ENCODE peak calls at places on chromosomes 12 and 14, in seven cellular contexts. One of them, this sample, is unnamed.
A peak's percentile ranks its signal among the peaks of the same experiment; 100 is the strongest.

GRCh38 chr12:115426732-115427131 is 742.8 kb upstream of the TBX3 start:
- DNase-seq in K562: no peak
- DNase-seq in HCT116: no peak
- DNase-seq in SK-N-SH: no peak
- DNase-seq in H1: no peak
- DNase-seq in GM12878: no peak
- DNase-seq in HepG2: peak; percentile 92
- DNase-seq in this sample: no peak

GRCh38 chr14:51394804-51395203 is 154.8 kb downstream of the TMX1 start:
- DNase-seq in K562: no peak
- DNase-seq in H1: no peak
- DNase-seq in HepG2: no peak
- DNase-seq in GM12878: no peak
- DNase-seq in HCT116: no peak
- DNase-seq in SK-N-SH: no peak
- DNase-seq in this sample: peak; percentile 69

GRCh38 chr12:98509063-98509462 is 6.3 kb upstream of the TMPO start:
- DNase-seq in K562: no peak
- DNase-seq in HCT116: no peak
- DNase-seq in HepG2: peak; percentile 20
- DNase-seq in GM12878: no peak
- DNase-seq in SK-N-SH: no peak
- DNase-seq in H1: no peak
- DNase-seq in this sample: no peak

GRCh38 chr12:49706351-49707126 is 666 bp downstream of the FMNL3 start:
- DNase-seq in GM12878: no peak
- DNase-seq in HepG2: no peak
- DNase-seq in H1: no peak
- DNase-seq in K562: peak; percentile 62
- DNase-seq in SK-N-SH: peak; percentile 78
- DNase-seq in HCT116: no peak
- DNase-seq in this sample: no peak

GRCh38 chr12:71393625-71394024 is 46.0 kb upstream of the LGR5 start:
- DNase-seq in SK-N-SH: no peak
- DNase-seq in HepG2: no peak
- DNase-seq in K562: no peak
- DNase-seq in H1: no peak
- DNase-seq in HCT116: no peak
- DNase-seq in GM12878: no peak
- DNase-seq in this sample: no peak

GRCh38 chr14:68409355-68409754 is 383.5 kb downstream of the ZFP36L1 start:
- DNase-seq in K562: no peak
- DNase-seq in HCT116: no peak
- DNase-seq in H1: no peak
- DNase-seq in SK-N-SH: no peak
- DNase-seq in GM12878: no peak
- DNase-seq in HepG2: no peak
- DNase-seq in this sample: no peak

GRCh38 chr14:54299393-54300363 is 97.1 kb upstream of the CDKN3 start:
- DNase-seq in SK-N-SH: peak; percentile 41
- DNase-seq in K562: no peak
- DNase-seq in HepG2: peak; percentile 28
- DNase-seq in GM12878: no peak
- DNase-seq in H1: no peak
- DNase-seq in HCT116: no peak
- DNase-seq in this sample: no peak

GRCh38 chr14:76917759-76918175 is 91.6 kb downstream of the LRRC74A start:
- DNase-seq in HCT116: no peak
- DNase-seq in GM12878: no peak
- DNase-seq in SK-N-SH: no peak
- DNase-seq in H1: no peak
- DNase-seq in HepG2: no peak
- DNase-seq in K562: no peak
- DNase-seq in this sample: no peak

GRCh38 chr12:33052141-33053051 is 155.8 kb upstream of the PKP2 start:
- DNase-seq in GM12878: no peak
- DNase-seq in H1: no peak
- DNase-seq in HCT116: no peak
- DNase-seq in K562: no peak
- DNase-seq in HepG2: no peak
- DNase-seq in SK-N-SH: peak; percentile 12
- DNase-seq in this sample: no peak

GRCh38 chr14:75411194-75411552 is 16.6 kb upstream of the JDP2 start:
- DNase-seq in GM12878: no peak
- DNase-seq in H1: no peak
- DNase-seq in HepG2: no peak
- DNase-seq in SK-N-SH: no peak
- DNase-seq in K562: no peak
- DNase-seq in HCT116: no peak
- DNase-seq in this sample: no peak

GRCh38 chr12:8913702-8914032 is 642 bp upstream of the PHC1 start:
- DNase-seq in K562: no peak
- DNase-seq in H1: no peak
- DNase-seq in HCT116: no peak
- DNase-seq in HepG2: no peak
- DNase-seq in GM12878: no peak
- DNase-seq in SK-N-SH: no peak
- DNase-seq in this sample: no peak
- TF ChIP-seq JUND in K562: no peak
- TF ChIP-seq JUND in H1: no peak
- TF ChIP-seq JUND in HCT116: no peak
- TF ChIP-seq JUND in HepG2: no peak
- TF ChIP-seq JUND in GM12878: no peak
- TF ChIP-seq JUND in SK-N-SH: no peak
- TF ChIP-seq JUND in this sample: no peak

GRCh38 chr14:63901434-63902085 is 48.8 kb downstream of the SYNE2 start:
- DNase-seq in K562: no peak
- DNase-seq in HCT116: no peak
- DNase-seq in SK-N-SH: no peak
- DNase-seq in GM12878: no peak
- DNase-seq in HepG2: no peak
- DNase-seq in H1: no peak
- DNase-seq in this sample: no peak
- TF ChIP-seq JUND in K562: no peak
- TF ChIP-seq JUND in HCT116: no peak
- TF ChIP-seq JUND in SK-N-SH: no peak
- TF ChIP-seq JUND in GM12878: no peak
- TF ChIP-seq JUND in HepG2: no peak
- TF ChIP-seq JUND in H1: no peak
- TF ChIP-seq JUND in this sample: no peak

GRCh38 chr12:68867606-68868005 is 59.6 kb downstream of the MDM2 start:
- DNase-seq in H1: no peak
- DNase-seq in HepG2: no peak
- DNase-seq in SK-N-SH: no peak
- DNase-seq in HCT116: no peak
- DNase-seq in GM12878: no peak
- DNase-seq in K562: no peak
- DNase-seq in this sample: no peak
- TF ChIP-seq JUND in H1: no peak
- TF ChIP-seq JUND in HepG2: no peak
- TF ChIP-seq JUND in SK-N-SH: no peak
- TF ChIP-seq JUND in HCT116: no peak
- TF ChIP-seq JUND in GM12878: no peak
- TF ChIP-seq JUND in K562: no peak
- TF ChIP-seq JUND in this sample: no peak

GRCh38 chr14:91303091-91303923 is 58.8 kb upstream of the GPR68 start:
- DNase-seq in HCT116: peak; percentile 49
- DNase-seq in GM12878: no peak
- DNase-seq in H1: peak; percentile 100
- DNase-seq in HepG2: peak; percentile 28
- DNase-seq in K562: peak; percentile 98
- DNase-seq in SK-N-SH: peak; percentile 80
- DNase-seq in this sample: no peak
- TF ChIP-seq JUND in HCT116: no peak
- TF ChIP-seq JUND in GM12878: no peak
- TF ChIP-seq JUND in H1: no peak
- TF ChIP-seq JUND in HepG2: no peak
- TF ChIP-seq JUND in K562: no peak
- TF ChIP-seq JUND in SK-N-SH: no peak
- TF ChIP-seq JUND in this sample: no peak

GRCh38 chr12:131112690-131113290 is 159.1 kb downstream of the ADGRD1 start:
- DNase-seq in K562: no peak
- DNase-seq in GM12878: no peak
- DNase-seq in HepG2: no peak
- DNase-seq in H1: no peak
- DNase-seq in HCT116: no peak
- DNase-seq in SK-N-SH: no peak
- DNase-seq in this sample: no peak
- TF ChIP-seq JUND in K562: no peak
- TF ChIP-seq JUND in GM12878: no peak
- TF ChIP-seq JUND in HepG2: no peak
- TF ChIP-seq JUND in H1: no peak
- TF ChIP-seq JUND in HCT116: no peak
- TF ChIP-seq JUND in SK-N-SH: no peak
- TF ChIP-seq JUND in this sample: no peak

GRCh38 chr14:32761381-32761968 is 177.2 kb upstream of the NPAS3 start:
- DNase-seq in SK-N-SH: no peak
- DNase-seq in HepG2: no peak
- DNase-seq in K562: no peak
- DNase-seq in HCT116: no peak
- DNase-seq in H1: no peak
- DNase-seq in GM12878: no peak
- DNase-seq in this sample: no peak
- TF ChIP-seq JUND in SK-N-SH: no peak
- TF ChIP-seq JUND in HepG2: no peak
- TF ChIP-seq JUND in K562: no peak
- TF ChIP-seq JUND in HCT116: no peak
- TF ChIP-seq JUND in H1: no peak
- TF ChIP-seq JUND in GM12878: no peak
- TF ChIP-seq JUND in this sample: no peak

GRCh38 chr12:31832740-31833540 is 104.1 kb upstream of the AMN1 start:
- DNase-seq in K562: no peak
- DNase-seq in HCT116: no peak
- DNase-seq in HepG2: no peak
- DNase-seq in SK-N-SH: no peak
- DNase-seq in GM12878: peak; percentile 73
- DNase-seq in H1: no peak
- DNase-seq in this sample: no peak

GRCh38 chr12:31834158-31834557 is 105.3 kb upstream of the AMN1 start:
- DNase-seq in H1: no peak
- DNase-seq in K562: no peak
- DNase-seq in SK-N-SH: no peak
- DNase-seq in HCT116: no peak
- DNase-seq in HepG2: no peak
- DNase-seq in GM12878: no peak
- DNase-seq in this sample: no peak

GRCh38 chr12:31837913-31838312 is 109.1 kb upstream of the AMN1 start:
- DNase-seq in K562: no peak
- DNase-seq in H1: no peak
- DNase-seq in GM12878: no peak
- DNase-seq in HCT116: no peak
- DNase-seq in SK-N-SH: no peak
- DNase-seq in HepG2: no peak
- DNase-seq in this sample: no peak

GRCh38 chr12:31833541-31833840 is 104.7 kb upstream of the AMN1 start:
- DNase-seq in HCT116: no peak
- DNase-seq in SK-N-SH: no peak
- DNase-seq in H1: no peak
- DNase-seq in GM12878: no peak
- DNase-seq in K562: no peak
- DNase-seq in HepG2: no peak
- DNase-seq in this sample: no peak

DNA sequence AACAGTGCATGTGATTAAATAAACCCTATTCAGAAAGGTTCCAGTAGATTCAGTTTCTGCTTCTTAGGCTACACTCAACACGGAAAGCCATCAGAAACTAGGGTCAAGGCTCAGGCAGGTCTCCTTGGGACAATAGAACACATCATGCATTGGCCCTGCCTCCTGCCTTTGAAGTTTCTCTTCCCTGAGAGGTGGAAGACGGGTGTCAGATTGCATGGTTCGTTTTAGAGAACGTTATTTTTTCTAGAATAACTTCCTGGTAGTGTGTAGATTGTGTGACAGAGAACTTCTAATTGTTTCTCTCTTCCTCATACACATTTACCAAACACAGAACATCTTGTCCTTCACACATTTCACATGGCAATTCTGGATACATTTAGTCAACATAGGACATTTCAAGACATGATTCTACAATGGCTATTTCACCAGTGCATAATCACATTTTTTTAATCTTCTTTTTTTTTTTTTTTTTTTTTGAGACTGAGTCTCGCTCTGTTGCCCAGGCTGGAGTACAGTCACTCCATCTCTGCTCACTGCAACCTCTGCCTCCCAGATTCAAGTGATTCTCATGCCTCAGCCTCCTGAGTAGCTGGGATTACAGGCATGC is 106.6 kb upstream of the AMN1 start:
- DNase-seq in GM12878: no peak
- DNase-seq in HepG2: peak; percentile 50
- DNase-seq in H1: no peak
- DNase-seq in K562: no peak
- DNase-seq in SK-N-SH: no peak
- DNase-seq in HCT116: no peak
- DNase-seq in this sample: no peak
- TF ChIP-seq JUND in GM12878: no peak
- TF ChIP-seq JUND in HepG2: no peak
- TF ChIP-seq JUND in H1: no peak
- TF ChIP-seq JUND in K562: no peak
- TF ChIP-seq JUND in SK-N-SH: no peak
- TF ChIP-seq JUND in HCT116: no peak
- TF ChIP-seq JUND in this sample: no peak

GRCh38 chr14:35154016-35154415 is 31.7 kb downstream of the PRORP start:
- DNase-seq in SK-N-SH: no peak
- DNase-seq in GM12878: no peak
- DNase-seq in HepG2: no peak
- DNase-seq in H1: no peak
- DNase-seq in HCT116: no peak
- DNase-seq in K562: no peak
- DNase-seq in this sample: no peak

GRCh38 chr14:35159742-35160409 is 37.5 kb downstream of the PRORP start:
- DNase-seq in SK-N-SH: no peak
- DNase-seq in K562: no peak
- DNase-seq in HCT116: peak; percentile 88
- DNase-seq in HepG2: peak; percentile 94
- DNase-seq in GM12878: no peak
- DNase-seq in H1: no peak
- DNase-seq in this sample: no peak

GRCh38 chr14:35158951-35159653 is 36.8 kb downstream of the PRORP start:
- DNase-seq in H1: no peak
- DNase-seq in HepG2: peak; percentile 44
- DNase-seq in GM12878: no peak
- DNase-seq in HCT116: no peak
- DNase-seq in K562: no peak
- DNase-seq in SK-N-SH: no peak
- DNase-seq in this sample: no peak

GRCh38 chr14:35158491-35158890 is 36.1 kb downstream of the PRORP start:
- DNase-seq in GM12878: no peak
- DNase-seq in HepG2: no peak
- DNase-seq in HCT116: no peak
- DNase-seq in K562: no peak
- DNase-seq in SK-N-SH: no peak
- DNase-seq in H1: no peak
- DNase-seq in this sample: no peak

GRCh38 chr14:35155962-35156361 is 33.6 kb downstream of the PRORP start:
- DNase-seq in HepG2: no peak
- DNase-seq in K562: no peak
- DNase-seq in H1: no peak
- DNase-seq in HCT116: no peak
- DNase-seq in GM12878: no peak
- DNase-seq in SK-N-SH: peak; percentile 21
- DNase-seq in this sample: no peak
- TF ChIP-seq JUND in HepG2: no peak
- TF ChIP-seq JUND in K562: no peak
- TF ChIP-seq JUND in H1: no peak
- TF ChIP-seq JUND in HCT116: no peak
- TF ChIP-seq JUND in GM12878: no peak
- TF ChIP-seq JUND in SK-N-SH: no peak
- TF ChIP-seq JUND in this sample: no peak

This sample was measured in T47D.